ENCODE peak calls at places on chromosomes 6 and 20, in seven cellular contexts. One of them, this sample, is unnamed.

GRCh38 chr20:51712501-51713212 is 55.5 kb downstream of the ATP9A start:
- DNase-seq in small intestine: peak
- DNase-seq in esophagus muscularis mucosa: no peak
- DNase-seq in coronary artery: no peak
- DNase-seq in naive thymus-derived CD4-positive, alpha-beta T cell: no peak
- DNase-seq in PC-9: peak
- DNase-seq in effector memory CD4-positive, alpha-beta T cell: no peak
- DNase-seq in this sample: no peak

GRCh38 chr20:47350181-47350550 is 6.3 kb downstream of the ZMYND8 start:
- DNase-seq in small intestine: no peak
- DNase-seq in esophagus muscularis mucosa: no peak
- DNase-seq in coronary artery: no peak
- DNase-seq in naive thymus-derived CD4-positive, alpha-beta T cell: peak
- DNase-seq in PC-9: no peak
- DNase-seq in effector memory CD4-positive, alpha-beta T cell: no peak
- DNase-seq in this sample: no peak

GRCh38 chr6:1088441-1089001 is 223.4 kb upstream of the FOXQ1 start:
- DNase-seq in small intestine: no peak
- DNase-seq in esophagus muscularis mucosa: no peak
- DNase-seq in coronary artery: no peak
- DNase-seq in naive thymus-derived CD4-positive, alpha-beta T cell: no peak
- DNase-seq in PC-9: no peak
- DNase-seq in effector memory CD4-positive, alpha-beta T cell: no peak
- DNase-seq in this sample: no peak

GRCh38 chr20:53019464-53019863 is 47.3 kb downstream of the TSHZ2 start:
- DNase-seq in small intestine: no peak
- DNase-seq in esophagus muscularis mucosa: peak
- DNase-seq in coronary artery: no peak
- DNase-seq in naive thymus-derived CD4-positive, alpha-beta T cell: no peak
- DNase-seq in PC-9: no peak
- DNase-seq in effector memory CD4-positive, alpha-beta T cell: no peak
- DNase-seq in this sample: no peak

GRCh38 chr20:43941476-43942212 is 27.0 kb downstream of the TOX2 start:
- DNase-seq in small intestine: no peak
- DNase-seq in esophagus muscularis mucosa: no peak
- DNase-seq in coronary artery: no peak
- DNase-seq in naive thymus-derived CD4-positive, alpha-beta T cell: no peak
- DNase-seq in PC-9: peak
- DNase-seq in effector memory CD4-positive, alpha-beta T cell: no peak
- DNase-seq in this sample: no peak

GRCh38 chr6:70398783-70399730 is 14.3 kb upstream of the FAM135A start:
- DNase-seq in small intestine: peak
- DNase-seq in esophagus muscularis mucosa: no peak
- DNase-seq in coronary artery: no peak
- DNase-seq in naive thymus-derived CD4-positive, alpha-beta T cell: no peak
- DNase-seq in PC-9: peak
- DNase-seq in effector memory CD4-positive, alpha-beta T cell: no peak
- DNase-seq in this sample: no peak

GRCh38 chr6:126100386-126100785 is 114.0 kb downstream of the TRMT11 start:
- DNase-seq in small intestine: no peak
- DNase-seq in esophagus muscularis mucosa: peak
- DNase-seq in coronary artery: no peak
- DNase-seq in naive thymus-derived CD4-positive, alpha-beta T cell: no peak
- DNase-seq in PC-9: no peak
- DNase-seq in effector memory CD4-positive, alpha-beta T cell: no peak
- DNase-seq in this sample: no peak

GRCh38 chr6:65979120-65979519 is 272.1 kb upstream of the EYS start:
- DNase-seq in small intestine: no peak
- DNase-seq in esophagus muscularis mucosa: no peak
- DNase-seq in coronary artery: no peak
- DNase-seq in naive thymus-derived CD4-positive, alpha-beta T cell: no peak
- DNase-seq in PC-9: no peak
- DNase-seq in effector memory CD4-positive, alpha-beta T cell: no peak
- DNase-seq in this sample: no peak

GRCh38 chr6:30730611-30731435 is 10.7 kb downstream of the TUBB start:
- DNase-seq in small intestine: peak
- DNase-seq in esophagus muscularis mucosa: no peak
- DNase-seq in coronary artery: no peak
- DNase-seq in naive thymus-derived CD4-positive, alpha-beta T cell: peak
- DNase-seq in PC-9: peak
- DNase-seq in effector memory CD4-positive, alpha-beta T cell: peak
- DNase-seq in this sample: no peak

GRCh38 chr6:72689107-72689954 is 67.5 kb downstream of the KCNQ5 start:
- DNase-seq in small intestine: no peak
- DNase-seq in esophagus muscularis mucosa: no peak
- DNase-seq in coronary artery: no peak
- DNase-seq in naive thymus-derived CD4-positive, alpha-beta T cell: no peak
- DNase-seq in PC-9: no peak
- DNase-seq in effector memory CD4-positive, alpha-beta T cell: no peak
- DNase-seq in this sample: no peak

GRCh38 chr6:23561732-23562131 is 564.3 kb upstream of the NRSN1 start:
- DNase-seq in small intestine: no peak
- DNase-seq in esophagus muscularis mucosa: no peak
- DNase-seq in coronary artery: no peak
- DNase-seq in naive thymus-derived CD4-positive, alpha-beta T cell: no peak
- DNase-seq in PC-9: no peak
- DNase-seq in effector memory CD4-positive, alpha-beta T cell: no peak
- DNase-seq in this sample: no peak

GRCh38 chr6:148990427-148990826 is 243.6 kb downstream of the UST start:
- DNase-seq in small intestine: no peak
- DNase-seq in esophagus muscularis mucosa: peak
- DNase-seq in coronary artery: no peak
- DNase-seq in naive thymus-derived CD4-positive, alpha-beta T cell: no peak
- DNase-seq in PC-9: no peak
- DNase-seq in effector memory CD4-positive, alpha-beta T cell: no peak
- DNase-seq in this sample: no peak

GRCh38 chr6:82257088-82257774 is 9.7 kb upstream of the IBTK start:
- DNase-seq in small intestine: no peak
- DNase-seq in esophagus muscularis mucosa: no peak
- DNase-seq in coronary artery: no peak
- DNase-seq in naive thymus-derived CD4-positive, alpha-beta T cell: no peak
- DNase-seq in PC-9: no peak
- DNase-seq in effector memory CD4-positive, alpha-beta T cell: no peak
- DNase-seq in this sample: no peak

GRCh38 chr6:143449731-143450452 is 603 bp downstream of the ADAT2 start:
- DNase-seq in small intestine: peak
- DNase-seq in esophagus muscularis mucosa: no peak
- DNase-seq in coronary artery: no peak
- DNase-seq in naive thymus-derived CD4-positive, alpha-beta T cell: peak
- DNase-seq in PC-9: peak
- DNase-seq in effector memory CD4-positive, alpha-beta T cell: peak
- DNase-seq in this sample: no peak

GRCh38 chr20:58032599-58032998 is 195.9 kb downstream of the ANKRD60 start:
- DNase-seq in small intestine: no peak
- DNase-seq in esophagus muscularis mucosa: no peak
- DNase-seq in coronary artery: no peak
- DNase-seq in naive thymus-derived CD4-positive, alpha-beta T cell: no peak
- DNase-seq in PC-9: no peak
- DNase-seq in effector memory CD4-positive, alpha-beta T cell: no peak
- DNase-seq in this sample: no peak

GRCh38 chr6:149166324-149166723 is 151.2 kb upstream of the TAB2 start:
- DNase-seq in small intestine: no peak
- DNase-seq in esophagus muscularis mucosa: no peak
- DNase-seq in coronary artery: no peak
- DNase-seq in naive thymus-derived CD4-positive, alpha-beta T cell: no peak
- DNase-seq in PC-9: no peak
- DNase-seq in effector memory CD4-positive, alpha-beta T cell: no peak
- DNase-seq in this sample: no peak

GRCh38 chr6:30163918-30164654 is 740 bp downstream of the TRIM15 start:
- DNase-seq in small intestine: peak
- DNase-seq in esophagus muscularis mucosa: peak
- DNase-seq in coronary artery: no peak
- DNase-seq in naive thymus-derived CD4-positive, alpha-beta T cell: no peak
- DNase-seq in PC-9: no peak
- DNase-seq in effector memory CD4-positive, alpha-beta T cell: no peak
- DNase-seq in this sample: no peak

GRCh38 chr6:145569140-145569539 is 166.2 kb downstream of the EPM2A start:
- DNase-seq in small intestine: no peak
- DNase-seq in esophagus muscularis mucosa: no peak
- DNase-seq in coronary artery: no peak
- DNase-seq in naive thymus-derived CD4-positive, alpha-beta T cell: no peak
- DNase-seq in PC-9: no peak
- DNase-seq in effector memory CD4-positive, alpha-beta T cell: no peak
- DNase-seq in this sample: no peak

GRCh38 chr6:21953831-21954801 is 342.7 kb downstream of the PRL start:
- DNase-seq in small intestine: peak
- DNase-seq in esophagus muscularis mucosa: no peak
- DNase-seq in coronary artery: no peak
- DNase-seq in naive thymus-derived CD4-positive, alpha-beta T cell: no peak
- DNase-seq in PC-9: no peak
- DNase-seq in effector memory CD4-positive, alpha-beta T cell: no peak
- DNase-seq in this sample: no peak

GRCh38 chr6:118578617-118579016 is 30.5 kb downstream of the PLN start:
- DNase-seq in small intestine: no peak
- DNase-seq in esophagus muscularis mucosa: no peak
- DNase-seq in coronary artery: no peak
- DNase-seq in naive thymus-derived CD4-positive, alpha-beta T cell: no peak
- DNase-seq in PC-9: no peak
- DNase-seq in effector memory CD4-positive, alpha-beta T cell: no peak
- DNase-seq in this sample: no peak

GRCh38 chr6:118569498-118569897 is 21.4 kb downstream of the PLN start:
- DNase-seq in small intestine: no peak
- DNase-seq in esophagus muscularis mucosa: no peak
- DNase-seq in coronary artery: no peak
- DNase-seq in naive thymus-derived CD4-positive, alpha-beta T cell: no peak
- DNase-seq in PC-9: no peak
- DNase-seq in effector memory CD4-positive, alpha-beta T cell: no peak
- DNase-seq in this sample: no peak

GRCh38 chr6:118571121-118571520 is 23.0 kb downstream of the PLN start:
- DNase-seq in small intestine: no peak
- DNase-seq in esophagus muscularis mucosa: no peak
- DNase-seq in coronary artery: no peak
- DNase-seq in naive thymus-derived CD4-positive, alpha-beta T cell: no peak
- DNase-seq in PC-9: no peak
- DNase-seq in effector memory CD4-positive, alpha-beta T cell: no peak
- DNase-seq in this sample: no peak

GRCh38 chr6:118577972-118578371 is 29.9 kb downstream of the PLN start:
- DNase-seq in small intestine: no peak
- DNase-seq in esophagus muscularis mucosa: no peak
- DNase-seq in coronary artery: no peak
- DNase-seq in naive thymus-derived CD4-positive, alpha-beta T cell: no peak
- DNase-seq in PC-9: peak
- DNase-seq in effector memory CD4-positive, alpha-beta T cell: no peak
- DNase-seq in this sample: no peak

DNA sequence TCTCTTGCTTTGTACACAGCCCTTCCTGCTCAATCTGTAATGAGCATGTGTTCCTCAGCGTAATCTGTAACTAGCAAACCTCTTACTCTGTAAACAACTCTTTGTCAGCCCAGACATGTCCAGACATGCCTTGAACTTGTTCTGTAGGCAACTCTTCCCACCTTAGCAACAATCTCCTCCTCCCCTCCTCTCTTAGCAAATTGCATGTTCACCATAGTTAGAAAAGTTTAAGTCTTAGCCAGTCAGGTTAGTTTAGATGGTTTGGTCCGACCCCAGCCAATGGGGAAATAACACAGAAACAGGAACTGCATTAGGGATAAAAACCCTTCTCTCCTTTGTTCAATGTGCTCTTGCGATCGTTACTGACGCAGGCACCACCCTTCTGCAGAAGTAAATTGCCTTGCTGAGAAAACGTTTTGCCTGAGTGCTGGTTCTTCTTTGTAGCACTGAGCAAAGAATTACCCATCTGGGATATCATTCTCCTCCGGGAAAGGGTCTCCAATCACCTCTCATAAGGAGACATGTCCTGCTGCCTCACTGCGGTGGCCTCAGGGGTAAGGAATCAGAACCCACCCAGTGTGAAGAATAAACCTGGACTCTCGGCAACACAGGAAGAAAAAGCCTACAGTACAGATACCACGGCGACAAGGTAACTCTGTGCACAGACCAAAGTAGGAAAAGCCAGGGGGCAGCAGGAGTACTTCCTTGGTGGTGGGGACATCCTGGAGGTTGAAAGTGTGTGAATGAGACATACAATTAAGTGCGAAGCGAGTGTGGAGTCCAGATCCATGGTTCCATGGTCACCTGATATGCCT is 26.2 kb downstream of the PLN start:
- DNase-seq in small intestine: no peak
- DNase-seq in esophagus muscularis mucosa: peak
- DNase-seq in coronary artery: no peak
- DNase-seq in naive thymus-derived CD4-positive, alpha-beta T cell: no peak
- DNase-seq in PC-9: no peak
- DNase-seq in effector memory CD4-positive, alpha-beta T cell: no peak
- DNase-seq in this sample: no peak
- H3K27ac ChIP-seq in small intestine: no peak
- H3K27ac ChIP-seq in esophagus muscularis mucosa: no peak
- H3K27ac ChIP-seq in coronary artery: no peak
- H3K27ac ChIP-seq in naive thymus-derived CD4-positive, alpha-beta T cell: no peak
- H3K27ac ChIP-seq in PC-9: no peak
- H3K27ac ChIP-seq in effector memory CD4-positive, alpha-beta T cell: no peak
- H3K27ac ChIP-seq in this sample: no peak

GRCh38 chr6:7451321-7451720 is 61.7 kb downstream of the RIOK1 start:
- DNase-seq in small intestine: no peak
- DNase-seq in esophagus muscularis mucosa: no peak
- DNase-seq in coronary artery: no peak
- DNase-seq in naive thymus-derived CD4-positive, alpha-beta T cell: no peak
- DNase-seq in PC-9: no peak
- DNase-seq in effector memory CD4-positive, alpha-beta T cell: no peak
- DNase-seq in this sample: no peak

GRCh38 chr6:7446644-7447325 is 57.2 kb downstream of the RIOK1 start:
- DNase-seq in small intestine: no peak
- DNase-seq in esophagus muscularis mucosa: no peak
- DNase-seq in coronary artery: no peak
- DNase-seq in naive thymus-derived CD4-positive, alpha-beta T cell: no peak
- DNase-seq in PC-9: no peak
- DNase-seq in effector memory CD4-positive, alpha-beta T cell: no peak
- DNase-seq in this sample: no peak

GRCh38 chr6:7449018-7449417 is 59.4 kb downstream of the RIOK1 start:
- DNase-seq in small intestine: no peak
- DNase-seq in esophagus muscularis mucosa: no peak
- DNase-seq in coronary artery: no peak
- DNase-seq in naive thymus-derived CD4-positive, alpha-beta T cell: no peak
- DNase-seq in PC-9: no peak
- DNase-seq in effector memory CD4-positive, alpha-beta T cell: no peak
- DNase-seq in this sample: no peak

GRCh38 chr6:7446056-7446455 is 56.4 kb downstream of the RIOK1 start:
- DNase-seq in small intestine: no peak
- DNase-seq in esophagus muscularis mucosa: no peak
- DNase-seq in coronary artery: no peak
- DNase-seq in naive thymus-derived CD4-positive, alpha-beta T cell: no peak
- DNase-seq in PC-9: no peak
- DNase-seq in effector memory CD4-positive, alpha-beta T cell: no peak
- DNase-seq in this sample: no peak

GRCh38 chr6:7448232-7448631 is 58.6 kb downstream of the RIOK1 start:
- DNase-seq in small intestine: no peak
- DNase-seq in esophagus muscularis mucosa: no peak
- DNase-seq in coronary artery: no peak
- DNase-seq in naive thymus-derived CD4-positive, alpha-beta T cell: no peak
- DNase-seq in PC-9: no peak
- DNase-seq in effector memory CD4-positive, alpha-beta T cell: no peak
- DNase-seq in this sample: no peak
- H3K27ac ChIP-seq in small intestine: no peak
- H3K27ac ChIP-seq in esophagus muscularis mucosa: no peak
- H3K27ac ChIP-seq in coronary artery: no peak
- H3K27ac ChIP-seq in naive thymus-derived CD4-positive, alpha-beta T cell: no peak
- H3K27ac ChIP-seq in PC-9: no peak
- H3K27ac ChIP-seq in effector memory CD4-positive, alpha-beta T cell: no peak
- H3K27ac ChIP-seq in this sample: no peak

GRCh38 chr20:1094706-1095220 is 23.6 kb upstream of the PSMF1 start:
- DNase-seq in small intestine: no peak
- DNase-seq in esophagus muscularis mucosa: no peak
- DNase-seq in coronary artery: peak
- DNase-seq in naive thymus-derived CD4-positive, alpha-beta T cell: no peak
- DNase-seq in PC-9: no peak
- DNase-seq in effector memory CD4-positive, alpha-beta T cell: no peak
- DNase-seq in this sample: no peak
- H3K27ac ChIP-seq in small intestine: no peak
- H3K27ac ChIP-seq in esophagus muscularis mucosa: no peak
- H3K27ac ChIP-seq in coronary artery: no peak
- H3K27ac ChIP-seq in naive thymus-derived CD4-positive, alpha-beta T cell: no peak
- H3K27ac ChIP-seq in PC-9: no peak
- H3K27ac ChIP-seq in effector memory CD4-positive, alpha-beta T cell: no peak
- H3K27ac ChIP-seq in this sample: no peak

GRCh38 chr6:169789146-169789943 is 37.9 kb downstream of the ERMARD start:
- DNase-seq in small intestine: no peak
- DNase-seq in esophagus muscularis mucosa: no peak
- DNase-seq in coronary artery: peak
- DNase-seq in naive thymus-derived CD4-positive, alpha-beta T cell: no peak
- DNase-seq in PC-9: no peak
- DNase-seq in effector memory CD4-positive, alpha-beta T cell: no peak
- DNase-seq in this sample: no peak
- H3K27ac ChIP-seq in small intestine: no peak
- H3K27ac ChIP-seq in esophagus muscularis mucosa: peak
- H3K27ac ChIP-seq in coronary artery: no peak
- H3K27ac ChIP-seq in naive thymus-derived CD4-positive, alpha-beta T cell: no peak
- H3K27ac ChIP-seq in PC-9: no peak
- H3K27ac ChIP-seq in effector memory CD4-positive, alpha-beta T cell: no peak
- H3K27ac ChIP-seq in this sample: no peak

This sample was measured in substantia nigra.